ENCODE peak calls at places on chromosome 5, in eight cellular contexts. One of them, this sample, is unnamed.

GRCh38 chr5:108196276-108196675 is 185.6 kb downstream of the FBXL17 start:
- DNase-seq in SW480: no peak
- DNase-seq in NCI-H1092: no peak
- DNase-seq in hippocampal formation: no peak
- DNase-seq in nephron progenitor cell: no peak
- DNase-seq in T follicular helper cell: no peak
- DNase-seq in MG63: no peak
- DNase-seq in PC-3: peak
- DNase-seq in this sample: no peak

GRCh38 chr5:123708074-123708806 is 196.3 kb downstream of the CSNK1G3 start:
- DNase-seq in hippocampal formation: no peak
- DNase-seq in T follicular helper cell: no peak
- DNase-seq in nephron progenitor cell: no peak
- DNase-seq in SW480: no peak
- DNase-seq in NCI-H1092: no peak
- DNase-seq in PC-3: peak
- DNase-seq in MG63: peak
- DNase-seq in this sample: no peak

GRCh38 chr5:157710887-157711286 is 20.3 kb upstream of the THG1L start:
- DNase-seq in NCI-H1092: no peak
- DNase-seq in SW480: no peak
- DNase-seq in hippocampal formation: no peak
- DNase-seq in T follicular helper cell: no peak
- DNase-seq in nephron progenitor cell: no peak
- DNase-seq in MG63: no peak
- DNase-seq in PC-3: peak
- DNase-seq in this sample: no peak

GRCh38 chr5:119323630-119324000 is 32.2 kb upstream of the TNFAIP8 start:
- DNase-seq in SW480: no peak
- DNase-seq in nephron progenitor cell: no peak
- DNase-seq in NCI-H1092: no peak
- DNase-seq in PC-3: peak
- DNase-seq in MG63: peak
- DNase-seq in hippocampal formation: no peak
- DNase-seq in T follicular helper cell: no peak
- DNase-seq in this sample: no peak

GRCh38 chr5:18270635-18271338 is 636.5 kb downstream of the TAF11L14 start:
- DNase-seq in hippocampal formation: no peak
- DNase-seq in SW480: no peak
- DNase-seq in NCI-H1092: no peak
- DNase-seq in PC-3: peak
- DNase-seq in MG63: no peak
- DNase-seq in T follicular helper cell: no peak
- DNase-seq in nephron progenitor cell: no peak
- DNase-seq in this sample: no peak

GRCh38 chr5:86979801-86980510 is 287.7 kb upstream of the RASA1 start:
- DNase-seq in hippocampal formation: peak
- DNase-seq in T follicular helper cell: no peak
- DNase-seq in NCI-H1092: no peak
- DNase-seq in SW480: peak
- DNase-seq in nephron progenitor cell: no peak
- DNase-seq in PC-3: peak
- DNase-seq in MG63: peak
- DNase-seq in this sample: no peak

GRCh38 chr5:152688561-152689274 is 283.6 kb upstream of the NMUR2 start:
- DNase-seq in PC-3: peak
- DNase-seq in nephron progenitor cell: no peak
- DNase-seq in NCI-H1092: no peak
- DNase-seq in SW480: peak
- DNase-seq in MG63: peak
- DNase-seq in hippocampal formation: peak
- DNase-seq in T follicular helper cell: no peak
- DNase-seq in this sample: no peak

GRCh38 chr5:163293836-163294235 is 143.6 kb upstream of the CCNG1 start:
- DNase-seq in T follicular helper cell: no peak
- DNase-seq in PC-3: no peak
- DNase-seq in nephron progenitor cell: no peak
- DNase-seq in NCI-H1092: no peak
- DNase-seq in hippocampal formation: no peak
- DNase-seq in SW480: no peak
- DNase-seq in MG63: no peak
- DNase-seq in this sample: no peak

GRCh38 chr5:170056561-170057267 is 49.0 kb upstream of the FOXI1 start:
- DNase-seq in nephron progenitor cell: no peak
- DNase-seq in MG63: no peak
- DNase-seq in hippocampal formation: no peak
- DNase-seq in SW480: no peak
- DNase-seq in PC-3: peak
- DNase-seq in T follicular helper cell: no peak
- DNase-seq in NCI-H1092: no peak
- DNase-seq in this sample: no peak

GRCh38 chr5:58411372-58411771 is 48.5 kb downstream of the PLK2 start:
- DNase-seq in hippocampal formation: no peak
- DNase-seq in SW480: no peak
- DNase-seq in nephron progenitor cell: no peak
- DNase-seq in NCI-H1092: no peak
- DNase-seq in T follicular helper cell: no peak
- DNase-seq in MG63: no peak
- DNase-seq in PC-3: peak
- DNase-seq in this sample: no peak

GRCh38 chr5:119315516-119315949 is 40.3 kb upstream of the TNFAIP8 start:
- DNase-seq in NCI-H1092: peak
- DNase-seq in nephron progenitor cell: no peak
- DNase-seq in PC-3: peak
- DNase-seq in hippocampal formation: no peak
- DNase-seq in SW480: peak
- DNase-seq in MG63: peak
- DNase-seq in T follicular helper cell: no peak
- DNase-seq in this sample: no peak

GRCh38 chr5:119396265-119396664 is 40.4 kb downstream of the TNFAIP8 start:
- DNase-seq in SW480: no peak
- DNase-seq in MG63: no peak
- DNase-seq in NCI-H1092: no peak
- DNase-seq in T follicular helper cell: no peak
- DNase-seq in PC-3: no peak
- DNase-seq in nephron progenitor cell: no peak
- DNase-seq in hippocampal formation: no peak
- DNase-seq in this sample: no peak

GRCh38 chr5:109911731-109912130 is 222.0 kb downstream of the MAN2A1 start:
- DNase-seq in PC-3: no peak
- DNase-seq in hippocampal formation: no peak
- DNase-seq in MG63: no peak
- DNase-seq in SW480: no peak
- DNase-seq in nephron progenitor cell: no peak
- DNase-seq in T follicular helper cell: no peak
- DNase-seq in NCI-H1092: no peak
- DNase-seq in this sample: no peak

GRCh38 chr5:177349762-177350161 is 1.7 kb downstream of the LMAN2 start:
- DNase-seq in nephron progenitor cell: no peak
- DNase-seq in SW480: no peak
- DNase-seq in T follicular helper cell: no peak
- DNase-seq in MG63: no peak
- DNase-seq in PC-3: no peak
- DNase-seq in NCI-H1092: no peak
- DNase-seq in hippocampal formation: no peak
- DNase-seq in this sample: no peak

GRCh38 chr5:168712280-168712924 is 133.2 kb upstream of the PANK3 start:
- DNase-seq in hippocampal formation: no peak
- DNase-seq in NCI-H1092: no peak
- DNase-seq in PC-3: peak
- DNase-seq in MG63: peak
- DNase-seq in T follicular helper cell: no peak
- DNase-seq in nephron progenitor cell: no peak
- DNase-seq in SW480: no peak
- DNase-seq in this sample: peak

GRCh38 chr5:167802755-167803431 is 488.6 kb upstream of the WWC1 start:
- DNase-seq in hippocampal formation: no peak
- DNase-seq in PC-3: no peak
- DNase-seq in T follicular helper cell: no peak
- DNase-seq in SW480: no peak
- DNase-seq in NCI-H1092: no peak
- DNase-seq in nephron progenitor cell: no peak
- DNase-seq in MG63: no peak
- DNase-seq in this sample: no peak

GRCh38 chr5:102853680-102854079 is 98.6 kb downstream of the PAM start:
- DNase-seq in PC-3: peak
- DNase-seq in hippocampal formation: no peak
- DNase-seq in MG63: no peak
- DNase-seq in nephron progenitor cell: no peak
- DNase-seq in SW480: no peak
- DNase-seq in T follicular helper cell: no peak
- DNase-seq in NCI-H1092: no peak
- DNase-seq in this sample: no peak

GRCh38 chr5:74875994-74876791 is 10.0 kb upstream of the FAM169A start:
- DNase-seq in SW480: peak
- DNase-seq in MG63: no peak
- DNase-seq in PC-3: no peak
- DNase-seq in T follicular helper cell: no peak
- DNase-seq in NCI-H1092: no peak
- DNase-seq in hippocampal formation: no peak
- DNase-seq in nephron progenitor cell: no peak
- DNase-seq in this sample: no peak

GRCh38 chr5:133657036-133657435 is 44.7 kb upstream of the FSTL4 start:
- DNase-seq in MG63: no peak
- DNase-seq in NCI-H1092: no peak
- DNase-seq in PC-3: no peak
- DNase-seq in nephron progenitor cell: no peak
- DNase-seq in SW480: no peak
- DNase-seq in T follicular helper cell: no peak
- DNase-seq in hippocampal formation: no peak
- DNase-seq in this sample: no peak

GRCh38 chr5:10335711-10336470 is 17.6 kb upstream of the MARCHF6 start:
- DNase-seq in NCI-H1092: no peak
- DNase-seq in hippocampal formation: no peak
- DNase-seq in nephron progenitor cell: no peak
- DNase-seq in MG63: no peak
- DNase-seq in SW480: no peak
- DNase-seq in T follicular helper cell: no peak
- DNase-seq in PC-3: no peak
- DNase-seq in this sample: no peak

GRCh38 chr5:135458921-135459331 is 6.8 kb upstream of the TIFAB start:
- DNase-seq in MG63: peak
- DNase-seq in SW480: no peak
- DNase-seq in nephron progenitor cell: no peak
- DNase-seq in T follicular helper cell: no peak
- DNase-seq in PC-3: peak
- DNase-seq in NCI-H1092: no peak
- DNase-seq in hippocampal formation: no peak
- DNase-seq in this sample: no peak

GRCh38 chr5:28896949-28897348 is 1858.6 kb upstream of the CDH9 start:
- DNase-seq in NCI-H1092: no peak
- DNase-seq in MG63: no peak
- DNase-seq in hippocampal formation: no peak
- DNase-seq in PC-3: peak
- DNase-seq in T follicular helper cell: no peak
- DNase-seq in nephron progenitor cell: no peak
- DNase-seq in SW480: no peak
- DNase-seq in this sample: no peak

GRCh38 chr5:80672140-80672736 is 17.5 kb upstream of the DHFR start:
- DNase-seq in NCI-H1092: no peak
- DNase-seq in T follicular helper cell: peak
- DNase-seq in SW480: peak
- DNase-seq in PC-3: peak
- DNase-seq in hippocampal formation: peak
- DNase-seq in MG63: peak
- DNase-seq in nephron progenitor cell: peak
- DNase-seq in this sample: peak

GRCh38 chr5:10499066-10499465 is 57.4 kb downstream of the ROPN1L start:
- DNase-seq in NCI-H1092: no peak
- DNase-seq in SW480: no peak
- DNase-seq in hippocampal formation: no peak
- DNase-seq in PC-3: no peak
- DNase-seq in nephron progenitor cell: no peak
- DNase-seq in MG63: no peak
- DNase-seq in T follicular helper cell: no peak
- DNase-seq in this sample: no peak

GRCh38 chr5:112109331-112109993 is 309.6 kb downstream of the EPB41L4A start:
- DNase-seq in MG63: peak
- DNase-seq in PC-3: peak
- DNase-seq in T follicular helper cell: no peak
- DNase-seq in SW480: peak
- DNase-seq in hippocampal formation: no peak
- DNase-seq in NCI-H1092: peak
- DNase-seq in nephron progenitor cell: peak
- DNase-seq in this sample: no peak

GRCh38 chr5:87354496-87354895 is 58.2 kb downstream of the CCNH start:
- DNase-seq in SW480: no peak
- DNase-seq in T follicular helper cell: no peak
- DNase-seq in PC-3: no peak
- DNase-seq in NCI-H1092: no peak
- DNase-seq in hippocampal formation: no peak
- DNase-seq in MG63: no peak
- DNase-seq in nephron progenitor cell: no peak
- DNase-seq in this sample: no peak

GRCh38 chr5:132776077-132776931 is 735 bp downstream of the SEPTIN8 start:
- DNase-seq in hippocampal formation: peak
- DNase-seq in PC-3: peak
- DNase-seq in MG63: peak
- DNase-seq in T follicular helper cell: no peak
- DNase-seq in NCI-H1092: peak
- DNase-seq in SW480: peak
- DNase-seq in nephron progenitor cell: peak
- DNase-seq in this sample: peak

GRCh38 chr5:174323878-174324281 is 278.4 kb downstream of the NSG2 start:
- DNase-seq in MG63: peak
- DNase-seq in PC-3: peak
- DNase-seq in hippocampal formation: no peak
- DNase-seq in nephron progenitor cell: peak
- DNase-seq in SW480: peak
- DNase-seq in NCI-H1092: no peak
- DNase-seq in T follicular helper cell: no peak
- DNase-seq in this sample: peak

GRCh38 chr5:178147406-178147805 is 6.3 kb downstream of the NHP2 start:
- DNase-seq in T follicular helper cell: no peak
- DNase-seq in nephron progenitor cell: no peak
- DNase-seq in MG63: no peak
- DNase-seq in PC-3: no peak
- DNase-seq in SW480: no peak
- DNase-seq in hippocampal formation: no peak
- DNase-seq in NCI-H1092: no peak
- DNase-seq in this sample: no peak

GRCh38 chr5:20972419-20972925 is 984.5 kb upstream of the CDH18 start:
- DNase-seq in T follicular helper cell: no peak
- DNase-seq in PC-3: peak
- DNase-seq in MG63: peak
- DNase-seq in hippocampal formation: peak
- DNase-seq in nephron progenitor cell: peak
- DNase-seq in NCI-H1092: no peak
- DNase-seq in SW480: peak
- DNase-seq in this sample: peak

GRCh38 chr5:63570752-63571151 is 391.5 kb downstream of the HTR1A start:
- DNase-seq in nephron progenitor cell: no peak
- DNase-seq in SW480: no peak
- DNase-seq in hippocampal formation: no peak
- DNase-seq in NCI-H1092: no peak
- DNase-seq in T follicular helper cell: no peak
- DNase-seq in PC-3: no peak
- DNase-seq in MG63: no peak
- DNase-seq in this sample: no peak

GRCh38 chr5:147341382-147341781 is 106.6 kb downstream of the STK32A start:
- DNase-seq in nephron progenitor cell: no peak
- DNase-seq in T follicular helper cell: no peak
- DNase-seq in SW480: no peak
- DNase-seq in PC-3: no peak
- DNase-seq in MG63: no peak
- DNase-seq in hippocampal formation: no peak
- DNase-seq in NCI-H1092: no peak
- DNase-seq in this sample: no peak

GRCh38 chr5:9156282-9156681 is 389.6 kb downstream of the SEMA5A start:
- DNase-seq in MG63: peak
- DNase-seq in nephron progenitor cell: peak
- DNase-seq in SW480: peak
- DNase-seq in PC-3: peak
- DNase-seq in T follicular helper cell: no peak
- DNase-seq in hippocampal formation: no peak
- DNase-seq in NCI-H1092: no peak
- DNase-seq in this sample: peak

GRCh38 chr5:176743136-176743827 is 67.1 kb upstream of the UNC5A start:
- DNase-seq in MG63: no peak
- DNase-seq in PC-3: no peak
- DNase-seq in NCI-H1092: peak
- DNase-seq in T follicular helper cell: no peak
- DNase-seq in hippocampal formation: no peak
- DNase-seq in SW480: no peak
- DNase-seq in nephron progenitor cell: peak
- DNase-seq in this sample: peak

This sample was measured in ecto neural progenitor cell.